ENCODE peak calls at places on chromosomes 16 and 17, in nine cellular contexts. O is sciatic nerve; C is activated CD4-positive, alpha-beta T cell treated with anti-CD3 and anti-CD28 coated beads, Interleukin-2, amount 10 ng/mL, durations not matched to agents 24 days and 14 days; X is hippocampal formation; S is A172; V is stimulated activated effector memory CD8-positive, alpha-beta T cell treated with anti-CD3 and anti-CD28 coated beads, Interleukin-12 subunit alpha, Interleukin-12 subunit beta, amount 100 ng/mL, for 72 hours; K is cerebellar nuclear complex; E is WTC11; Q is sigmoid colon. F is an unnamed sample.

GRCh38 chr16:80708823-80709222 is 95.6 kb downstream of the CDYL2 start:
- DNase-seq in O (no peak), C (no peak), X (no peak), S (no peak), V (no peak), K (no peak), E (no peak), Q (no peak), F (no peak)

GRCh38 chr16:26740771-26741170 is 326.0 kb upstream of the C16orf82 start:
- DNase-seq in O (no peak), C (no peak), X (no peak), S (no peak), V (no peak), K (no peak), E (no peak), Q (no peak), F (no peak)

GRCh38 chr16:83147244-83147643 is 520.5 kb downstream of the CDH13 start:
- DNase-seq in O (no peak), C (no peak), X (no peak), S (no peak), V (no peak), K (no peak), E (no peak), Q (no peak), F (no peak)

GRCh38 chr17:48544356-48545021 is 420 bp downstream of the HOXB2 start:
- DNase-seq in O (peak; percentile 93), C (peak; percentile 85), X (no peak), S (peak; percentile 92), V (no peak), K (no peak), E (peak; percentile 70), Q (peak; percentile 99), F (no peak)

GRCh38 chr17:74920679-74921044 is 2.4 kb downstream of the USH1G start:
- DNase-seq in O (no peak), C (no peak), X (no peak), S (no peak), V (no peak), K (no peak), E (no peak), Q (no peak), F (no peak)

GRCh38 chr17:79923974-79924638 is 84.9 kb upstream of the CBX4 start:
- DNase-seq in O (no peak), C (peak; percentile 84), X (no peak), S (no peak), V (peak; percentile 42), K (no peak), E (peak; percentile 97), Q (no peak), F (peak; percentile 67)

GRCh38 chr17:77610980-77611641 is 347.4 kb upstream of the TNRC6C start:
- DNase-seq in O (no peak), C (no peak), X (no peak), S (no peak), V (no peak), K (no peak), E (no peak), Q (peak; percentile 57), F (no peak)

GRCh38 chr17:81391964-81392908 is 3.0 kb upstream of the BAHCC1 start:
- DNase-seq in O (no peak), C (no peak), X (peak; percentile 37), S (no peak), V (no peak), K (no peak), E (no peak), Q (peak; percentile 90), F (no peak)

GRCh38 chr17:2158011-2158410 is 103.1 kb downstream of the HIC1 start:
- DNase-seq in O (no peak), C (no peak), X (no peak), S (no peak), V (no peak), K (no peak), E (no peak), Q (peak; percentile 58), F (peak; percentile 70)

GRCh38 chr17:78785663-78786057 is 3.6 kb upstream of the CYTH1 start:
- DNase-seq in O (no peak), C (no peak), X (no peak), S (no peak), V (no peak), K (no peak), E (no peak), Q (peak; percentile 27), F (peak; percentile 41)

GRCh38 chr17:7466644-7467341 is 12.6 kb downstream of the ZBTB4 start:
- DNase-seq in O (peak; percentile 88), C (peak; percentile 51), X (no peak), S (peak; percentile 68), V (no peak), K (no peak), E (no peak), Q (peak; percentile 88), F (no peak)

GRCh38 chr17:37790153-37790552 is 45.3 kb upstream of the HNF1B start:
- DNase-seq in O (no peak), C (no peak), X (no peak), S (no peak), V (no peak), K (no peak), E (no peak), Q (no peak), F (no peak)

GRCh38 chr17:67270411-67270810 is 25.4 kb upstream of the HELZ start:
- DNase-seq in O (no peak), C (no peak), X (no peak), S (no peak), V (no peak), K (no peak), E (no peak), Q (no peak), F (no peak)

GRCh38 chr16:88777801-88778415 is 7.1 kb downstream of the PIEZO1 start:
- DNase-seq in O (no peak), C (no peak), X (no peak), S (no peak), V (no peak), K (no peak), E (no peak), Q (no peak), F (no peak)

GRCh38 chr16:65660390-65660789 is 538.5 kb upstream of the CDH11 start:
- DNase-seq in O (no peak), C (no peak), X (no peak), S (peak; percentile 59), V (no peak), K (no peak), E (no peak), Q (no peak), F (no peak)

GRCh38 chr17:8063761-8064589 is 23.5 kb downstream of the ALOX12B start:
- DNase-seq in O (no peak), C (no peak), X (no peak), S (no peak), V (no peak), K (no peak), E (peak; percentile 39), Q (no peak), F (no peak)

GRCh38 chr17:42670199-42670924 is 6.4 kb downstream of the PLEKHH3 start:
- DNase-seq in O (no peak), C (peak; percentile 82), X (no peak), S (no peak), V (no peak), K (no peak), E (peak; percentile 71), Q (no peak), F (no peak)

GRCh38 chr17:61075988-61076387 is 323.7 kb upstream of the TBX2 start:
- DNase-seq in O (no peak), C (no peak), X (no peak), S (no peak), V (no peak), K (no peak), E (no peak), Q (no peak), F (no peak)

GRCh38 chr17:38657824-38658740 is 16.7 kb downstream of the EPOP start:
- DNase-seq in O (peak; percentile 31), C (no peak), X (no peak), S (no peak), V (no peak), K (no peak), E (no peak), Q (no peak), F (no peak)

GRCh38 chr17:80877095-80877828 is 114.4 kb upstream of the CHMP6 start:
- DNase-seq in O (no peak), C (peak; percentile 89), X (no peak), S (no peak), V (peak; percentile 56), K (no peak), E (peak; percentile 12), Q (no peak), F (no peak)

GRCh38 chr17:28507567-28508195 is 1.5 kb downstream of the FOXN1 start:
- DNase-seq in O (no peak), C (no peak), X (no peak), S (no peak), V (no peak), K (no peak), E (peak; percentile 52), Q (no peak), F (no peak)

GRCh38 chr17:7720125-7720524 is 2.6 kb downstream of the DNAH2 start:
- DNase-seq in O (no peak), C (no peak), X (no peak), S (no peak), V (no peak), K (no peak), E (no peak), Q (no peak), F (no peak)

GRCh38 chr17:41322264-41322902 is 6.9 kb upstream of the KRTAP17-1 start:
- DNase-seq in O (no peak), C (no peak), X (no peak), S (peak; percentile 75), V (no peak), K (no peak), E (no peak), Q (no peak), F (peak; percentile 38)

GRCh38 chr16:12470311-12471229 is 333.1 kb downstream of the CPPED1 start:
- DNase-seq in O (no peak), C (no peak), X (no peak), S (peak; percentile 18), V (no peak), K (no peak), E (no peak), Q (peak; percentile 69), F (no peak)

GRCh38 chr17:74296548-74296936 is 22.5 kb downstream of the DNAI2 start:
- DNase-seq in O (peak; percentile 86), C (peak; percentile 82), X (peak; percentile 86), S (peak; percentile 80), V (no peak), K (no peak), E (peak; percentile 56), Q (peak; percentile 74), F (peak; percentile 65)

GRCh38 chr17:8692916-8693315 is 51.7 kb downstream of the CCDC42 start:
- DNase-seq in O (no peak), C (no peak), X (no peak), S (no peak), V (no peak), K (no peak), E (no peak), Q (no peak), F (no peak)

GRCh38 chr17:45315583-45316270 is 1.1 kb downstream of the MAP3K14 start:
- DNase-seq in O (no peak), C (no peak), X (no peak), S (no peak), V (no peak), K (no peak), E (no peak), Q (no peak), F (no peak)

GRCh38 chr17:83054518-83055125 is 24.8 kb upstream of the METRNL start:
- DNase-seq in O (no peak), C (peak; percentile 56), X (no peak), S (no peak), V (no peak), K (no peak), E (no peak), Q (peak; percentile 48), F (no peak)

GRCh38 chr17:40538019-40538935 is 27.0 kb downstream of the CCR7 start:
- DNase-seq in O (peak; percentile 63), C (no peak), X (peak; percentile 32), S (peak; percentile 64), V (no peak), K (peak; percentile 77), E (no peak), Q (peak; percentile 70), F (no peak)

GRCh38 chr17:6471531-6472465 is 27.5 kb downstream of the PIMREG start:
- DNase-seq in O (no peak), C (no peak), X (no peak), S (peak; percentile 97), V (no peak), K (no peak), E (no peak), Q (no peak), F (no peak)

GRCh38 chr17:7754656-7755055 is 37.1 kb downstream of the DNAH2 start:
- DNase-seq in O (no peak), C (no peak), X (no peak), S (no peak), V (no peak), K (no peak), E (no peak), Q (no peak), F (no peak)

F was measured in HepG2.